ENCODE peak calls at places on chromosome 22, in ten cellular contexts. One of them, this sample, is unnamed.

GRCh38 chr22:33888821-33889220 is 31.5 kb downstream of the LARGE1 start:
- DNase-seq in mammary epithelial cell: no peak
- DNase-seq in cardiac muscle cell: no peak
- DNase-seq in endothelial cell of umbilical vein: no peak
- DNase-seq in Karpas-422: no peak
- DNase-seq in HL-60: no peak
- DNase-seq in NB4: peak; percentile 57
- DNase-seq in OCI-LY7: peak; percentile 7
- DNase-seq in left ventricle myocardium inferior: no peak
- DNase-seq in upper lobe of right lung: no peak
- DNase-seq in this sample: no peak

GRCh38 chr22:35218079-35218478 is 39.2 kb upstream of the HMGXB4 start:
- DNase-seq in NB4: no peak
- DNase-seq in HL-60: no peak
- DNase-seq in cardiac muscle cell: no peak
- DNase-seq in left ventricle myocardium inferior: no peak
- DNase-seq in OCI-LY7: no peak
- DNase-seq in endothelial cell of umbilical vein: no peak
- DNase-seq in mammary epithelial cell: peak; percentile 42
- DNase-seq in upper lobe of right lung: no peak
- DNase-seq in Karpas-422: no peak
- DNase-seq in this sample: no peak

GRCh38 chr22:43886231-43886630 is 5.6 kb downstream of the PNPLA5 start:
- DNase-seq in NB4: no peak
- DNase-seq in mammary epithelial cell: no peak
- DNase-seq in HL-60: no peak
- DNase-seq in left ventricle myocardium inferior: no peak
- DNase-seq in OCI-LY7: no peak
- DNase-seq in endothelial cell of umbilical vein: no peak
- DNase-seq in Karpas-422: no peak
- DNase-seq in upper lobe of right lung: peak; percentile 30
- DNase-seq in cardiac muscle cell: no peak
- DNase-seq in this sample: no peak

GRCh38 chr22:25406510-25407210 is 157.8 kb upstream of the GRK3 start:
- DNase-seq in endothelial cell of umbilical vein: no peak
- DNase-seq in upper lobe of right lung: peak; percentile 67
- DNase-seq in HL-60: peak; percentile 76
- DNase-seq in left ventricle myocardium inferior: peak; percentile 41
- DNase-seq in OCI-LY7: no peak
- DNase-seq in cardiac muscle cell: no peak
- DNase-seq in NB4: peak; percentile 57
- DNase-seq in mammary epithelial cell: no peak
- DNase-seq in Karpas-422: no peak
- DNase-seq in this sample: no peak

GRCh38 chr22:40525250-40525884 is 111.2 kb downstream of the MRTFA start:
- DNase-seq in mammary epithelial cell: peak; percentile 20
- DNase-seq in cardiac muscle cell: peak; percentile 74
- DNase-seq in OCI-LY7: peak; percentile 72
- DNase-seq in left ventricle myocardium inferior: peak; percentile 53
- DNase-seq in HL-60: peak; percentile 55
- DNase-seq in NB4: peak; percentile 62
- DNase-seq in endothelial cell of umbilical vein: peak; percentile 65
- DNase-seq in upper lobe of right lung: peak; percentile 70
- DNase-seq in Karpas-422: peak; percentile 87
- DNase-seq in this sample: peak; percentile 77

GRCh38 chr22:30274061-30274812 is 7.6 kb upstream of the OSM start:
- DNase-seq in Karpas-422: no peak
- DNase-seq in left ventricle myocardium inferior: no peak
- DNase-seq in endothelial cell of umbilical vein: no peak
- DNase-seq in upper lobe of right lung: no peak
- DNase-seq in HL-60: no peak
- DNase-seq in cardiac muscle cell: no peak
- DNase-seq in mammary epithelial cell: no peak
- DNase-seq in NB4: no peak
- DNase-seq in OCI-LY7: no peak
- DNase-seq in this sample: no peak

GRCh38 chr22:48531721-48532435 is 1295.8 kb downstream of the BRD1 start:
- DNase-seq in upper lobe of right lung: no peak
- DNase-seq in left ventricle myocardium inferior: no peak
- DNase-seq in cardiac muscle cell: no peak
- DNase-seq in HL-60: no peak
- DNase-seq in OCI-LY7: no peak
- DNase-seq in endothelial cell of umbilical vein: no peak
- DNase-seq in Karpas-422: no peak
- DNase-seq in NB4: no peak
- DNase-seq in mammary epithelial cell: no peak
- DNase-seq in this sample: no peak

GRCh38 chr22:48894064-48894671 is 933.5 kb downstream of the BRD1 start:
- DNase-seq in Karpas-422: peak; percentile 48
- DNase-seq in cardiac muscle cell: no peak
- DNase-seq in left ventricle myocardium inferior: no peak
- DNase-seq in OCI-LY7: peak; percentile 4
- DNase-seq in NB4: peak; percentile 69
- DNase-seq in upper lobe of right lung: peak; percentile 47
- DNase-seq in HL-60: no peak
- DNase-seq in endothelial cell of umbilical vein: no peak
- DNase-seq in mammary epithelial cell: no peak
- DNase-seq in this sample: no peak

GRCh38 chr22:30402036-30402759 is 5.4 kb downstream of the SEC14L2 start:
- DNase-seq in endothelial cell of umbilical vein: no peak
- DNase-seq in mammary epithelial cell: no peak
- DNase-seq in NB4: no peak
- DNase-seq in left ventricle myocardium inferior: no peak
- DNase-seq in cardiac muscle cell: peak; percentile 29
- DNase-seq in upper lobe of right lung: no peak
- DNase-seq in HL-60: no peak
- DNase-seq in OCI-LY7: no peak
- DNase-seq in Karpas-422: no peak
- DNase-seq in this sample: no peak

GRCh38 chr22:39503590-39503989 is 1.5 kb downstream of the MIEF1 start:
- DNase-seq in NB4: no peak
- DNase-seq in upper lobe of right lung: no peak
- DNase-seq in cardiac muscle cell: no peak
- DNase-seq in HL-60: no peak
- DNase-seq in Karpas-422: peak; percentile 55
- DNase-seq in left ventricle myocardium inferior: no peak
- DNase-seq in OCI-LY7: peak; percentile 28
- DNase-seq in endothelial cell of umbilical vein: no peak
- DNase-seq in mammary epithelial cell: no peak
- DNase-seq in this sample: peak; percentile 37

GRCh38 chr22:17201285-17201945 is 17.8 kb downstream of the ADA2 start:
- DNase-seq in left ventricle myocardium inferior: no peak
- DNase-seq in NB4: peak; percentile 32
- DNase-seq in OCI-LY7: no peak
- DNase-seq in cardiac muscle cell: peak; percentile 44
- DNase-seq in HL-60: no peak
- DNase-seq in mammary epithelial cell: no peak
- DNase-seq in endothelial cell of umbilical vein: peak; percentile 21
- DNase-seq in upper lobe of right lung: no peak
- DNase-seq in Karpas-422: no peak
- DNase-seq in this sample: no peak

DNA sequence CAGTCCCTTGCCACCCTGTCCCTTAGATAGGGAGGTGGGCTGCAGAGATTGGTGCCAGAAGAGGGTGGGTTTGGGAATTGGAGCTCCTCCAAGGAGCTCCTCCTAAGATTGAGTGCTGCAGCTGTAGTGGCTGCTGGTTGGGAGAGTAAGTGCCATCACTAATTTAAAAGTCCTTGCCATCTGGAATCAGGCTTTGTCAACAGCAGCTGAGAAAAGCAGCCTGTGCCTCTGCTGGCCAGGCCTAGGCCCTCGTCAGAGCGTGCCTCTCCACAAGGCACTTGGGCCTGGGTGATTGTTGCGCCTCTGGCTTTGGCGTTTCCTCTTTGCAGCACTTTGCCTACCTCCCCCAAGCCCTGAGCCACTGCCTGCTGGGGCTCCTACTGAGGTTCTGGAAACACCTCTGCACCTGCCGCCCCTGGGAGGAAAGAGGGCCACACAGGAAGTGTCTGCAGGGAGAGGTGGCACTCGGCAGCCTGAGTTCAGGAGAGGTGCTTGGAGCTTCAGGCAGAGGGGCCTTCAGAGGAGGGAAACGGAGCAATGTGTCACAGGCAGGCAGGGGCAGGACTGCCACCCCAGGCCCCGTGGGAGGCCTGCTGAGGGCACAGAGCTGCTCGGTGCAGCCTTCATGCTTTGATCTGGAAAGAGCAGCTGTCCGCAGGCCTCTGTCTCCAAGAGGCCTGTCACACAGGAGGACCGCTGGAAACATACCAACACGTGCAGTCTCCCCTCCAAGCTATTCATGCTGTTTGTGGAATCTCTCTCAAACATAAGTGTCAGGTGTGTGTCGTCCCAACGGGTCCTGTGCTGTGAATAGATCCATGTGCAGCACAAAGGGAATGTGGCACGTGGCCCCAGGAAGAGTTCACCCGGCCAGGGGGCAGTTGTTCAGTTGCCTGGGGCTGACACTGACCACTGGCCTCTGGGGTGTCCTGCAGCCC is 61.6 kb upstream of the EMID1 start:
- DNase-seq in NB4: peak; percentile 67
- DNase-seq in upper lobe of right lung: no peak
- DNase-seq in cardiac muscle cell: no peak
- DNase-seq in Karpas-422: no peak
- DNase-seq in HL-60: no peak
- DNase-seq in left ventricle myocardium inferior: no peak
- DNase-seq in endothelial cell of umbilical vein: no peak
- DNase-seq in mammary epithelial cell: no peak
- DNase-seq in OCI-LY7: no peak
- DNase-seq in this sample: no peak
- H3K4me3 ChIP-seq in NB4: no peak overlapping the region
- H3K4me3 ChIP-seq in upper lobe of right lung: no peak overlapping the region
- H3K4me3 ChIP-seq in cardiac muscle cell: no peak overlapping the region
- H3K4me3 ChIP-seq in Karpas-422: no peak overlapping the region
- H3K4me3 ChIP-seq in HL-60: no peak overlapping the region
- H3K4me3 ChIP-seq in left ventricle myocardium inferior: no peak overlapping the region
- H3K4me3 ChIP-seq in endothelial cell of umbilical vein: no peak overlapping the region
- H3K4me3 ChIP-seq in mammary epithelial cell: no peak overlapping the region
- H3K4me3 ChIP-seq in OCI-LY7: no peak overlapping the region
- H3K4me3 ChIP-seq in this sample: no peak overlapping the region

GRCh38 chr22:32416556-32417085 is 4.6 kb upstream of the RTCB start:
- DNase-seq in OCI-LY7: no peak
- DNase-seq in cardiac muscle cell: peak; percentile 1
- DNase-seq in left ventricle myocardium inferior: no peak
- DNase-seq in HL-60: no peak
- DNase-seq in mammary epithelial cell: no peak
- DNase-seq in NB4: no peak
- DNase-seq in endothelial cell of umbilical vein: no peak
- DNase-seq in upper lobe of right lung: no peak
- DNase-seq in Karpas-422: no peak
- DNase-seq in this sample: peak; percentile 27
- H3K4me3 ChIP-seq in OCI-LY7: no peak overlapping the region
- H3K4me3 ChIP-seq in cardiac muscle cell: no peak overlapping the region
- H3K4me3 ChIP-seq in left ventricle myocardium inferior: no peak overlapping the region
- H3K4me3 ChIP-seq in HL-60: no peak overlapping the region
- H3K4me3 ChIP-seq in mammary epithelial cell: no peak overlapping the region
- H3K4me3 ChIP-seq in NB4: no peak overlapping the region
- H3K4me3 ChIP-seq in endothelial cell of umbilical vein: no peak overlapping the region
- H3K4me3 ChIP-seq in upper lobe of right lung: no peak overlapping the region
- H3K4me3 ChIP-seq in Karpas-422: no peak overlapping the region
- H3K4me3 ChIP-seq in this sample: no peak overlapping the region

GRCh38 chr22:27601195-27601594 is 200.4 kb downstream of the MN1 start:
- DNase-seq in NB4: no peak
- DNase-seq in OCI-LY7: no peak
- DNase-seq in endothelial cell of umbilical vein: peak; percentile 33
- DNase-seq in cardiac muscle cell: peak; percentile 32
- DNase-seq in Karpas-422: no peak
- DNase-seq in left ventricle myocardium inferior: no peak
- DNase-seq in mammary epithelial cell: no peak
- DNase-seq in HL-60: no peak
- DNase-seq in upper lobe of right lung: no peak
- DNase-seq in this sample: no peak
- H3K4me3 ChIP-seq in NB4: no peak overlapping the region
- H3K4me3 ChIP-seq in OCI-LY7: no peak overlapping the region
- H3K4me3 ChIP-seq in endothelial cell of umbilical vein: no peak overlapping the region
- H3K4me3 ChIP-seq in cardiac muscle cell: no peak overlapping the region
- H3K4me3 ChIP-seq in Karpas-422: no peak overlapping the region
- H3K4me3 ChIP-seq in left ventricle myocardium inferior: no peak overlapping the region
- H3K4me3 ChIP-seq in mammary epithelial cell: no peak overlapping the region
- H3K4me3 ChIP-seq in HL-60: no peak overlapping the region
- H3K4me3 ChIP-seq in upper lobe of right lung: no peak overlapping the region
- H3K4me3 ChIP-seq in this sample: no peak overlapping the region

GRCh38 chr22:21073482-21073881 is 27.7 kb downstream of the LRRC74B start:
- DNase-seq in cardiac muscle cell: no peak
- DNase-seq in left ventricle myocardium inferior: no peak
- DNase-seq in NB4: no peak
- DNase-seq in OCI-LY7: no peak
- DNase-seq in HL-60: no peak
- DNase-seq in upper lobe of right lung: no peak
- DNase-seq in endothelial cell of umbilical vein: no peak
- DNase-seq in mammary epithelial cell: no peak
- DNase-seq in Karpas-422: no peak
- DNase-seq in this sample: no peak

GRCh38 chr22:21075516-21076138 is 29.9 kb downstream of the LRRC74B start:
- DNase-seq in endothelial cell of umbilical vein: no peak
- DNase-seq in HL-60: no peak
- DNase-seq in cardiac muscle cell: no peak
- DNase-seq in Karpas-422: no peak
- DNase-seq in NB4: no peak
- DNase-seq in upper lobe of right lung: no peak
- DNase-seq in left ventricle myocardium inferior: no peak
- DNase-seq in OCI-LY7: no peak
- DNase-seq in mammary epithelial cell: no peak
- DNase-seq in this sample: no peak

GRCh38 chr22:21076907-21077625 is 31.3 kb downstream of the LRRC74B start:
- DNase-seq in endothelial cell of umbilical vein: no peak
- DNase-seq in mammary epithelial cell: no peak
- DNase-seq in HL-60: no peak
- DNase-seq in NB4: no peak
- DNase-seq in OCI-LY7: no peak
- DNase-seq in cardiac muscle cell: no peak
- DNase-seq in upper lobe of right lung: no peak
- DNase-seq in left ventricle myocardium inferior: no peak
- DNase-seq in Karpas-422: no peak
- DNase-seq in this sample: no peak

GRCh38 chr22:21073023-21073422 is 27.3 kb downstream of the LRRC74B start:
- DNase-seq in HL-60: no peak
- DNase-seq in OCI-LY7: no peak
- DNase-seq in NB4: no peak
- DNase-seq in cardiac muscle cell: no peak
- DNase-seq in mammary epithelial cell: no peak
- DNase-seq in Karpas-422: no peak
- DNase-seq in upper lobe of right lung: no peak
- DNase-seq in left ventricle myocardium inferior: no peak
- DNase-seq in endothelial cell of umbilical vein: no peak
- DNase-seq in this sample: no peak

DNA sequence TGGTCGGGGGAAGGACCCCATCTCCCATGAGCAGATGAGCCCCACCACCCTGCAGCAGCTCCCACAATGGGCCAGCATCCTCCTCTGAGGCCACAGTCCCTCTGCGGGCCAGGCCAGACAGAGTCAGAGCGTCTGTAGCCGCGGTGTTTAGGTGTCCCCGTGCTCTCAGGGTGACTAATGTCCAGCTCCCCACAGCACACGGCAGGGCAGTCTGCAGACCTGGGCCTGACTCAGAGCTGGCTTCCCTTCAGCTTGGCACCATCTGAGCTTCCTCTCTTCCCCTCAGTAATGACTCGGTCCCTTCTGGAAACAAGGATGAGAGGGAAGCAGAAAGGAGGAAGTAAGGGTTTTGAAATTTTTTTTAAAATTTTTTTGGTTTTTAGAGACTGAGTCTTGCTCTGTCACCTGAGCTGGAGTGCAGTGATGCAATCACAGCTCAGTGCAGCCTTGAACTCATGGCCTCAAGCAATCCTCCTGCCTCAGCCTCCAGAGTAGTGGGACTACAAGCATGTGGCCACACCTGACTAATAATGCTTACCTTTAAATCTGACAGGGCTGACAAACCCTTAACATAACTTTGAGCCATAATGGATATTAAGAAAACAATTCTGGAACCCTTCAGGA is 28.5 kb downstream of the LRRC74B start:
- DNase-seq in endothelial cell of umbilical vein: no peak
- DNase-seq in OCI-LY7: no peak
- DNase-seq in Karpas-422: no peak
- DNase-seq in cardiac muscle cell: peak; percentile 41
- DNase-seq in NB4: peak; percentile 71
- DNase-seq in left ventricle myocardium inferior: no peak
- DNase-seq in HL-60: peak; percentile 70
- DNase-seq in upper lobe of right lung: no peak
- DNase-seq in mammary epithelial cell: peak; percentile 77
- DNase-seq in this sample: no peak
- H3K4me3 ChIP-seq in endothelial cell of umbilical vein: no peak overlapping the region
- H3K4me3 ChIP-seq in OCI-LY7: no peak overlapping the region
- H3K4me3 ChIP-seq in Karpas-422: no peak overlapping the region
- H3K4me3 ChIP-seq in cardiac muscle cell: no peak overlapping the region
- H3K4me3 ChIP-seq in NB4: no peak overlapping the region
- H3K4me3 ChIP-seq in left ventricle myocardium inferior: no peak overlapping the region
- H3K4me3 ChIP-seq in HL-60: no peak overlapping the region
- H3K4me3 ChIP-seq in upper lobe of right lung: no peak overlapping the region
- H3K4me3 ChIP-seq in mammary epithelial cell: no peak overlapping the region
- H3K4me3 ChIP-seq in this sample: no peak overlapping the region

This sample was measured in GM12865.